ENCODE peak calls at places on chromosomes 12 and 14, in ten cellular contexts. A, T, P, K, C, G, R, N, E and M are unnamed samples.

GRCh38 chr12:112988224-112988623 is 9.9 kb downstream of the OAS2 start:
- DNase-seq in P (no peak), K (no peak), R (no peak), N (no peak), E (no peak), A (no peak), G (no peak), C (no peak), T (no peak), M (no peak)

GRCh38 chr12:3632256-3633240 is 120.4 kb downstream of the CRACR2A start:
- DNase-seq in K (no peak), N (no peak), G (no peak), P (no peak), C (no peak), E (no peak), R (no peak), A (no peak), T (no peak), M (no peak)

GRCh38 chr14:72523397-72524157 is 370.3 kb downstream of the DPF3 start:
- DNase-seq in E (no peak), C (no peak), A (no peak), N (no peak), T (peak), P (no peak), K (no peak), G (no peak), R (no peak), M (no peak)

GRCh38 chr12:13000935-13001724 is 1.1 kb upstream of the HEBP1 start:
- DNase-seq in N (peak), C (no peak), T (peak), K (peak), E (no peak), A (peak), R (peak), G (no peak), P (peak), M (peak)

GRCh38 chr12:132286912-132287311 is 42.5 kb downstream of the GALNT9 start:
- DNase-seq in T (no peak), N (no peak), C (no peak), A (no peak), E (no peak), P (no peak), G (no peak), R (no peak), K (peak), M (no peak)

GRCh38 chr12:124565071-124565491 is 2.3 kb downstream of the NCOR2 start:
- DNase-seq in K (no peak), P (no peak), C (no peak), A (peak), G (no peak), E (peak), N (peak), R (no peak), T (no peak), M (no peak)

GRCh38 chr14:96246535-96246839 is 9.5 kb upstream of the BDKRB1 start:
- DNase-seq in K (no peak), T (no peak), E (peak), C (no peak), G (no peak), A (peak), R (peak), N (no peak), P (no peak), M (no peak)

GRCh38 chr12:12979731-12980259 is 20.3 kb downstream of the HEBP1 start:
- DNase-seq in N (no peak), P (no peak), E (no peak), R (no peak), G (no peak), T (peak), K (no peak), C (no peak), A (peak), M (no peak)

GRCh38 chr12:94172973-94173372 is 24.6 kb downstream of the PLXNC1 start:
- DNase-seq in K (no peak), E (no peak), G (no peak), C (no peak), P (peak), R (peak), A (peak), T (no peak), N (peak), M (peak)

GRCh38 chr12:103348935-103349334 is 146.8 kb downstream of the C12orf42 start:
- DNase-seq in A (no peak), R (no peak), E (no peak), G (no peak), K (no peak), N (no peak), P (no peak), C (no peak), T (no peak), M (no peak)

GRCh38 chr12:102169922-102170698 is 27.5 kb downstream of the PMCH start:
- DNase-seq in R (no peak), A (no peak), C (no peak), N (peak), K (peak), T (peak), G (peak), P (no peak), E (no peak), M (no peak)